ENCODE peak calls at places on chromosomes 16 and 17, in four cellular contexts. One of them, this sample, is unnamed.

GRCh38 chr17:50769884-50770283 is 2.6 kb upstream of the ANKRD40CL start:
- DNase-seq in naive thymus-derived CD4-positive, alpha-beta T cell: no peak
- DNase-seq in prostate gland: no peak
- DNase-seq in IMR-90: no peak
- DNase-seq in this sample: no peak

GRCh38 chr16:78396673-78397072 is 297.2 kb downstream of the WWOX start:
- DNase-seq in IMR-90: no peak
- DNase-seq in naive thymus-derived CD4-positive, alpha-beta T cell: no peak
- DNase-seq in prostate gland: no peak
- DNase-seq in this sample: no peak

GRCh38 chr17:13646969-13647368 is 45.2 kb upstream of the HS3ST3A1 start:
- DNase-seq in IMR-90: no peak
- DNase-seq in prostate gland: no peak
- DNase-seq in naive thymus-derived CD4-positive, alpha-beta T cell: no peak
- DNase-seq in this sample: no peak

GRCh38 chr16:57578521-57579360 is 36.3 kb downstream of the ADGRG5 start:
- DNase-seq in IMR-90: no peak
- DNase-seq in naive thymus-derived CD4-positive, alpha-beta T cell: no peak
- DNase-seq in prostate gland: no peak
- DNase-seq in this sample: peak

GRCh38 chr16:89911375-89911774 is 7.3 kb upstream of the MC1R start:
- DNase-seq in prostate gland: no peak
- DNase-seq in naive thymus-derived CD4-positive, alpha-beta T cell: no peak
- DNase-seq in IMR-90: no peak
- DNase-seq in this sample: no peak

GRCh38 chr16:4208529-4208835 is 33.4 kb downstream of the SRL start:
- DNase-seq in IMR-90: no peak
- DNase-seq in naive thymus-derived CD4-positive, alpha-beta T cell: no peak
- DNase-seq in prostate gland: no peak
- DNase-seq in this sample: no peak

GRCh38 chr16:66293932-66294331 is 72.6 kb upstream of the CDH5 start:
- DNase-seq in naive thymus-derived CD4-positive, alpha-beta T cell: no peak
- DNase-seq in IMR-90: no peak
- DNase-seq in prostate gland: no peak
- DNase-seq in this sample: no peak

GRCh38 chr16:11560701-11561439 is 25.8 kb downstream of the LITAF start:
- DNase-seq in prostate gland: no peak
- DNase-seq in IMR-90: no peak
- DNase-seq in naive thymus-derived CD4-positive, alpha-beta T cell: peak
- DNase-seq in this sample: peak

GRCh38 chr17:2239882-2240430 is 63.6 kb downstream of the SMG6 start:
- DNase-seq in IMR-90: peak
- DNase-seq in naive thymus-derived CD4-positive, alpha-beta T cell: no peak
- DNase-seq in prostate gland: no peak
- DNase-seq in this sample: peak

GRCh38 chr17:76529224-76529642 is 8.3 kb downstream of the CYGB start:
- DNase-seq in naive thymus-derived CD4-positive, alpha-beta T cell: no peak
- DNase-seq in prostate gland: peak
- DNase-seq in IMR-90: peak
- DNase-seq in this sample: peak

GRCh38 chr16:68345351-68345810 is 34.6 kb downstream of the PRMT7 start:
- DNase-seq in naive thymus-derived CD4-positive, alpha-beta T cell: no peak
- DNase-seq in prostate gland: no peak
- DNase-seq in IMR-90: peak
- DNase-seq in this sample: no peak

GRCh38 chr16:75273054-75273925 is 21.9 kb upstream of the BCAR1 start:
- DNase-seq in naive thymus-derived CD4-positive, alpha-beta T cell: no peak
- DNase-seq in prostate gland: no peak
- DNase-seq in IMR-90: peak
- DNase-seq in this sample: no peak

GRCh38 chr17:17385502-17385901 is 82.3 kb downstream of the NT5M start:
- DNase-seq in IMR-90: no peak
- DNase-seq in naive thymus-derived CD4-positive, alpha-beta T cell: no peak
- DNase-seq in prostate gland: no peak
- DNase-seq in this sample: no peak

GRCh38 chr16:83675136-83675535 is 132.6 kb upstream of the HSBP1 start:
- DNase-seq in IMR-90: peak
- DNase-seq in prostate gland: no peak
- DNase-seq in naive thymus-derived CD4-positive, alpha-beta T cell: no peak
- DNase-seq in this sample: no peak

GRCh38 chr16:51818342-51818944 is 667.4 kb upstream of the SALL1 start:
- DNase-seq in naive thymus-derived CD4-positive, alpha-beta T cell: no peak
- DNase-seq in IMR-90: peak
- DNase-seq in prostate gland: peak
- DNase-seq in this sample: peak

GRCh38 chr17:48259710-48260291 is 152.2 kb downstream of the SNX11 start:
- DNase-seq in naive thymus-derived CD4-positive, alpha-beta T cell: no peak
- DNase-seq in IMR-90: peak
- DNase-seq in prostate gland: no peak
- DNase-seq in this sample: no peak

GRCh38 chr17:17175917-17176316 is 30.2 kb downstream of the PLD6 start:
- DNase-seq in IMR-90: no peak
- DNase-seq in naive thymus-derived CD4-positive, alpha-beta T cell: no peak
- DNase-seq in prostate gland: no peak
- DNase-seq in this sample: no peak

GRCh38 chr16:29811896-29812665 is at the start of gene PRRT2:
- DNase-seq in prostate gland: peak
- DNase-seq in naive thymus-derived CD4-positive, alpha-beta T cell: no peak
- DNase-seq in IMR-90: peak
- DNase-seq in this sample: peak

GRCh38 chr16:81748476-81749198 is 30.5 kb upstream of the PLCG2 start:
- DNase-seq in IMR-90: no peak
- DNase-seq in naive thymus-derived CD4-positive, alpha-beta T cell: no peak
- DNase-seq in prostate gland: no peak
- DNase-seq in this sample: no peak

GRCh38 chr16:6880263-6880662 is 452.4 kb upstream of the RBFOX1 start:
- DNase-seq in prostate gland: no peak
- DNase-seq in IMR-90: no peak
- DNase-seq in naive thymus-derived CD4-positive, alpha-beta T cell: no peak
- DNase-seq in this sample: no peak

GRCh38 chr16:20886320-20886719 is 13.8 kb downstream of the DCUN1D3 start:
- DNase-seq in prostate gland: no peak
- DNase-seq in naive thymus-derived CD4-positive, alpha-beta T cell: no peak
- DNase-seq in IMR-90: no peak
- DNase-seq in this sample: no peak

GRCh38 chr17:15947976-15948752 is 3.2 kb downstream of the ADORA2B start:
- DNase-seq in IMR-90: no peak
- DNase-seq in prostate gland: no peak
- DNase-seq in naive thymus-derived CD4-positive, alpha-beta T cell: no peak
- DNase-seq in this sample: no peak

GRCh38 chr17:39462644-39463375 is 1.5 kb downstream of the CDK12 start:
- DNase-seq in naive thymus-derived CD4-positive, alpha-beta T cell: no peak
- DNase-seq in IMR-90: peak
- DNase-seq in prostate gland: no peak
- DNase-seq in this sample: peak

GRCh38 chr16:54466233-54466632 is 179.6 kb upstream of the IRX3 start:
- DNase-seq in prostate gland: no peak
- DNase-seq in IMR-90: no peak
- DNase-seq in naive thymus-derived CD4-positive, alpha-beta T cell: no peak
- DNase-seq in this sample: no peak

GRCh38 chr17:29591737-29592624 is 951 bp upstream of the ANKRD13B start:
- DNase-seq in IMR-90: peak
- DNase-seq in prostate gland: peak
- DNase-seq in naive thymus-derived CD4-positive, alpha-beta T cell: peak
- DNase-seq in this sample: peak

GRCh38 chr16:22638393-22639206 is 127.9 kb downstream of the NPIPB5 start:
- DNase-seq in IMR-90: no peak
- DNase-seq in prostate gland: no peak
- DNase-seq in naive thymus-derived CD4-positive, alpha-beta T cell: no peak
- DNase-seq in this sample: no peak

GRCh38 chr17:64221679-64222078 is 41.4 kb downstream of the TEX2 start:
- DNase-seq in IMR-90: no peak
- DNase-seq in naive thymus-derived CD4-positive, alpha-beta T cell: no peak
- DNase-seq in prostate gland: no peak
- DNase-seq in this sample: no peak

GRCh38 chr16:58507195-58507962 is 7.4 kb downstream of the NDRG4 start:
- DNase-seq in IMR-90: no peak
- DNase-seq in prostate gland: no peak
- DNase-seq in naive thymus-derived CD4-positive, alpha-beta T cell: no peak
- DNase-seq in this sample: no peak

GRCh38 chr17:2054262-2054739 is 602 bp upstream of the HIC1 start:
- DNase-seq in prostate gland: no peak
- DNase-seq in IMR-90: peak
- DNase-seq in naive thymus-derived CD4-positive, alpha-beta T cell: no peak
- DNase-seq in this sample: no peak

GRCh38 chr17:50683434-50684287 is 24.1 kb downstream of the ANKRD40 start:
- DNase-seq in prostate gland: no peak
- DNase-seq in naive thymus-derived CD4-positive, alpha-beta T cell: no peak
- DNase-seq in IMR-90: no peak
- DNase-seq in this sample: no peak

GRCh38 chr16:66274335-66275110 is 92.0 kb upstream of the CDH5 start:
- DNase-seq in IMR-90: peak
- DNase-seq in prostate gland: no peak
- DNase-seq in naive thymus-derived CD4-positive, alpha-beta T cell: no peak
- DNase-seq in this sample: no peak

GRCh38 chr17:14010999-14011692 is 58.2 kb upstream of the COX10 start:
- DNase-seq in prostate gland: no peak
- DNase-seq in naive thymus-derived CD4-positive, alpha-beta T cell: no peak
- DNase-seq in IMR-90: no peak
- DNase-seq in this sample: no peak

GRCh38 chr16:67284699-67285646 is 5.6 kb downstream of the PLEKHG4 start:
- DNase-seq in prostate gland: peak
- DNase-seq in IMR-90: peak
- DNase-seq in naive thymus-derived CD4-positive, alpha-beta T cell: no peak
- DNase-seq in this sample: no peak

GRCh38 chr17:59230765-59231164 is 10.5 kb downstream of the GDPD1 start:
- DNase-seq in naive thymus-derived CD4-positive, alpha-beta T cell: no peak
- DNase-seq in prostate gland: no peak
- DNase-seq in IMR-90: no peak
- DNase-seq in this sample: no peak

GRCh38 chr17:7636192-7636591 is 6.3 kb downstream of the SHBG start:
- DNase-seq in prostate gland: no peak
- DNase-seq in naive thymus-derived CD4-positive, alpha-beta T cell: no peak
- DNase-seq in IMR-90: no peak
- DNase-seq in this sample: no peak

GRCh38 chr16:72986011-72986410 is 61.9 kb downstream of the ZFHX3 start:
- DNase-seq in prostate gland: peak
- DNase-seq in IMR-90: no peak
- DNase-seq in naive thymus-derived CD4-positive, alpha-beta T cell: no peak
- DNase-seq in this sample: no peak
- H3K4me3 ChIP-seq in prostate gland: no peak
- H3K4me3 ChIP-seq in IMR-90: no peak
- H3K4me3 ChIP-seq in naive thymus-derived CD4-positive, alpha-beta T cell: no peak
- H3K4me3 ChIP-seq in this sample: no peak

GRCh38 chr17:45240905-45241314 is 19.2 kb downstream of the FMNL1 start:
- DNase-seq in prostate gland: peak
- DNase-seq in naive thymus-derived CD4-positive, alpha-beta T cell: no peak
- DNase-seq in IMR-90: no peak
- DNase-seq in this sample: no peak

GRCh38 chr17:45241315-45242011 is 19.8 kb downstream of the FMNL1 start:
- DNase-seq in prostate gland: peak
- DNase-seq in IMR-90: no peak
- DNase-seq in naive thymus-derived CD4-positive, alpha-beta T cell: no peak
- DNase-seq in this sample: no peak

GRCh38 chr17:45244725-45245656 is 16.9 kb downstream of the SPATA32 start:
- DNase-seq in IMR-90: no peak
- DNase-seq in prostate gland: no peak
- DNase-seq in naive thymus-derived CD4-positive, alpha-beta T cell: no peak
- DNase-seq in this sample: no peak

GRCh38 chr17:45243750-45244149 is 18.1 kb downstream of the SPATA32 start:
- DNase-seq in IMR-90: no peak
- DNase-seq in naive thymus-derived CD4-positive, alpha-beta T cell: no peak
- DNase-seq in prostate gland: no peak
- DNase-seq in this sample: peak

GRCh38 chr17:45242015-45242414 is 19.9 kb downstream of the SPATA32 start:
- DNase-seq in prostate gland: no peak
- DNase-seq in IMR-90: no peak
- DNase-seq in naive thymus-derived CD4-positive, alpha-beta T cell: no peak
- DNase-seq in this sample: no peak
- H3K4me3 ChIP-seq in prostate gland: peak
- H3K4me3 ChIP-seq in IMR-90: no peak
- H3K4me3 ChIP-seq in naive thymus-derived CD4-positive, alpha-beta T cell: no peak
- H3K4me3 ChIP-seq in this sample: no peak

DNA sequence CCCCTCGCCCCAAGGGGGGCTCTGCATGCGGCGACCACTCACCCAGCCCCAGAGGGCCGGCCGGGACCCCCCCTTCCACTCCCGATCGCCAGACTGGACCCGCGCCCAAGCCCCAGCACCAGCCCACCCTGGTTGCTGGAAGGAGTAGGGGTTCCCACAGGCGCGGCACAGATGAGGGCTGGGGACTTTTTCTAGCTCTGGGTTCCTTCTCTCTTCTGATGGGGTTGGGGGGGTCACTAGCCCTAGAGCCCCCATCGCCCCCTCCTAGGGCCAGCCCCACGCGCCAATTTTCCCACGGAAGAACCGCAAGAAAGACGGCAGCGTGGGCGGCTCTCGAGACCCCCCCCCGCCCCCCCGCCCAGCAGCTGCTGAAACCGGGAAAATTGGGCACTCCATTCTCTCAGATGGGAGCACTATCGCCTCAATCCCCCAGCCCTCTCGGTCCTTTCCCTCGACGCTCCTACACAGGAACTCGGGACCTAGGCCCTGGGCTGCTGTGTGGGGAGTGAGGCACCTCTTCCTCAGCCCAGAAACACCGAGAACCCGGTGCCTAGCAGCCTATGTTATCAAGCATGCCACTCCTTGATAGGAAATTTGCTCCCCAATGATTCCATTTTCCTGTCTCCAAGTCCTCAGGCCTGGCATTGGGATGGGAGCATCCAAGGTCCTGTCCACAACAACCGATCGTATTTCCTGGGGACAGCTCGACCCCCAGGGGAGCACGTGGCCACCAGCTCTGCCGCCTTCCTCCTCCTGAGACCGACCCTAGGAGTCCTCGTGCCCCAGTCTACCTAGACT is 17.1 kb upstream of the CBX8 start:
- DNase-seq in prostate gland: no peak
- DNase-seq in naive thymus-derived CD4-positive, alpha-beta T cell: no peak
- DNase-seq in IMR-90: no peak
- DNase-seq in this sample: no peak
- H3K4me3 ChIP-seq in prostate gland: peak
- H3K4me3 ChIP-seq in naive thymus-derived CD4-positive, alpha-beta T cell: no peak
- H3K4me3 ChIP-seq in IMR-90: no peak
- H3K4me3 ChIP-seq in this sample: no peak

GRCh38 chr16:85174871-85175723 is 62.8 kb upstream of the CIBAR2 start:
- DNase-seq in naive thymus-derived CD4-positive, alpha-beta T cell: no peak
- DNase-seq in prostate gland: no peak
- DNase-seq in IMR-90: peak
- DNase-seq in this sample: no peak
- H3K4me3 ChIP-seq in naive thymus-derived CD4-positive, alpha-beta T cell: no peak
- H3K4me3 ChIP-seq in prostate gland: no peak
- H3K4me3 ChIP-seq in IMR-90: no peak
- H3K4me3 ChIP-seq in this sample: no peak

GRCh38 chr17:43025290-43025657 is 243 bp downstream of the RND2 start:
- DNase-seq in IMR-90: no peak
- DNase-seq in naive thymus-derived CD4-positive, alpha-beta T cell: no peak
- DNase-seq in prostate gland: no peak
- DNase-seq in this sample: no peak
- H3K4me3 ChIP-seq in IMR-90: peak
- H3K4me3 ChIP-seq in naive thymus-derived CD4-positive, alpha-beta T cell: peak
- H3K4me3 ChIP-seq in prostate gland: peak
- H3K4me3 ChIP-seq in this sample: peak

This sample was measured in aorta.